ENCODE peak calls at places on chromosomes 6 and 20, in seven cellular contexts. H, R, F, G, K, N and I are unnamed samples.
A peak's percentile ranks its signal among the peaks of the same experiment; 100 is the strongest.

GRCh38 chr20:37381621-37382538 is 35.9 kb downstream of the SRC start:
- DNase-seq in H (peak; percentile 52), R (no peak), F (no peak), G (no peak), K (no peak), N (no peak), I (no peak)

GRCh38 chr6:17305219-17306001 is 24.2 kb downstream of the RBM24 start:
- DNase-seq in H (no peak), R (no peak), F (peak; percentile 45), G (no peak), K (no peak), N (peak; percentile 62), I (no peak)

GRCh38 chr6:99216959-99217358 is 132.5 kb downstream of the FAXC start:
- DNase-seq in H (no peak), R (no peak), F (no peak), G (peak; percentile 30), K (no peak), N (no peak), I (no peak)

GRCh38 chr6:114364295-114364694 is 21.5 kb upstream of the HS3ST5 start:
- DNase-seq in H (no peak), R (no peak), F (no peak), G (no peak), K (no peak), N (no peak), I (no peak)

GRCh38 chr6:106692112-106692822 is 62.9 kb downstream of the QRSL1 start:
- DNase-seq in H (no peak), R (no peak), F (peak; percentile 40), G (peak; percentile 91), K (no peak), N (peak; percentile 52), I (no peak)

GRCh38 chr6:128569737-128570438 is 49.5 kb upstream of the PTPRK start:
- DNase-seq in H (no peak), R (no peak), F (peak; percentile 78), G (no peak), K (no peak), N (peak; percentile 95), I (no peak)

GRCh38 chr20:43459022-43459942 is 1.6 kb downstream of the SRSF6 start:
- DNase-seq in H (no peak), R (no peak), F (peak; percentile 38), G (no peak), K (no peak), N (no peak), I (no peak)

GRCh38 chr20:41175201-41175651 is 37.9 kb downstream of the PLCG1 start:
- DNase-seq in H (no peak), R (no peak), F (no peak), G (no peak), K (no peak), N (no peak), I (no peak)

GRCh38 chr6:30781697-30782424 is 37.5 kb upstream of the IER3 start:
- DNase-seq in H (no peak), R (no peak), F (peak; percentile 100), G (peak; percentile 97), K (peak; percentile 93), N (peak; percentile 99), I (peak; percentile 85)

GRCh38 chr6:33206864-33207568 is 1.3 kb upstream of the RING1 start:
- DNase-seq in H (no peak), R (peak; percentile 23), F (no peak), G (no peak), K (no peak), N (peak; percentile 61), I (no peak)

GRCh38 chr20:23887856-23888255 is 8.3 kb upstream of the CST5 start:
- DNase-seq in H (no peak), R (no peak), F (no peak), G (no peak), K (no peak), N (no peak), I (no peak)

GRCh38 chr6:21082091-21082490 is 511.5 kb upstream of the SOX4 start:
- DNase-seq in H (no peak), R (no peak), F (no peak), G (no peak), K (no peak), N (no peak), I (no peak)

GRCh38 chr6:121504227-121504626 is 68.8 kb downstream of the GJA1 start:
- DNase-seq in H (no peak), R (no peak), F (peak; percentile 81), G (no peak), K (no peak), N (peak; percentile 84), I (no peak)

GRCh38 chr6:14695579-14695978 is 550.3 kb upstream of the JARID2 start:
- DNase-seq in H (no peak), R (no peak), F (no peak), G (no peak), K (no peak), N (no peak), I (no peak)

GRCh38 chr20:17657079-17657825 is 24.8 kb downstream of the RRBP1 start:
- DNase-seq in H (no peak), R (no peak), F (no peak), G (no peak), K (no peak), N (no peak), I (no peak)

GRCh38 chr6:115768469-115768868 is 292.2 kb downstream of the FRK start:
- DNase-seq in H (no peak), R (no peak), F (no peak), G (no peak), K (no peak), N (no peak), I (no peak)

GRCh38 chr6:10403385-10404106 is 11.3 kb downstream of the TFAP2A start:
- DNase-seq in H (no peak), R (no peak), F (peak; percentile 65), G (no peak), K (no peak), N (peak; percentile 69), I (no peak)

GRCh38 chr6:122956376-122956775 is 39.7 kb upstream of the CLVS2 start:
- DNase-seq in H (no peak), R (no peak), F (no peak), G (no peak), K (no peak), N (no peak), I (no peak)
- TF ChIP-seq CTCF in H (no peak), R (no peak), F (no peak), G (no peak), K (no peak), N (no peak), I (no peak)

DNA sequence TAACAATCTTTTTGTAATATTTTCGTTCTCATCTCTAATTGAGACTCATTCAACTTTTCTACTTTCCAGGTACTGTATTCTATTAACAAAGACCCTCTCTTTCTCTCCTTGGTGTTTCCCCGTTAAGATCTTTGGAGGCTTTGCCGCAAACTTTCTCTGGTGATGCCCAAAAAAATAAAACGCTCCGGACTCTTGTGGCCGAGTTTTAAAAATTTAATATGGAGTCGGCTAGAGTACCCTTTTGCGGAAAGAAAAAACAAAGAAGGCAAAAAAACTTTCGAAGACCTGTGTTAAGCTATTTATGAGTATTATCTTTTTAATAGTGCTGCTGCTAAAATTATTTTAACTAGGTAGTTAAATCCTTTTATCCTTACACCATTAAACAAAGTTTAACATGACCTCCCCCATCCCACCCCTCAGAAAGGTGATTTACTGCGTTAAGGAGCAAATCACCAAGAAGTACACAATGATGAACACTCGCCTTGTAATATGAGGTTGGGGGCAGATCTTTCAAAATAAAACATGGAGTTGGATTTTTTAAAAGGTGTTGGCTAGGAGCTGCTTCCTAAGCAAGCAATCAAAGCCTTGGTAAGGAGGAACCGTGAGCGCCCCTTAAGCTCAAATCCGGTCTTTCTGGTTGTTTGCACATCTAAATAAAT is 10.0 kb downstream of the SIM1 start:
- DNase-seq in H (no peak), R (no peak), F (no peak), G (no peak), K (no peak), N (no peak), I (no peak)
- TF ChIP-seq CTCF in H (no peak), R (no peak), F (no peak), G (no peak), K (no peak), N (no peak), I (no peak)

DNA sequence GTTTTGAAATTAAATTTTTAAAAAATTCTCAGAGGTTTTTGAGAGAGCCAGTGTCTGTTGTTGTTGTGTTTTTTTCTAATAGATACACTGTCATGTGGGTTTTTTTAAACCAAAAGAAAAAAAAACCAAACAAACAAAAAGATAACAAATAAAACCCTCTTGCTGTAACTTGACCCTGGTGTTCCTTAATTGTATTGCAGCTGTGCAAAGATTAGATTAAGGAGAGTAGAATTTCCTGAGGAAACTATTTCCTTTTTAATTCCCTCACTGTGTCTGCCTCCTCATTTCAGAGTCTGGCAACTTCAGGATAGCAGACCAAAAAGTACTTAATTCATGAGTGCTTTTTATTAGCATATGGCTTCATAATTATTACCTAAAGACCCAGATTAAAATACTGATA is 281.9 kb downstream of the EPM2A start:
- DNase-seq in H (no peak), R (no peak), F (peak; percentile 26), G (no peak), K (no peak), N (no peak), I (no peak)
- TF ChIP-seq CTCF in H (no peak), R (no peak), F (peak; percentile 45), G (no peak), K (no peak), N (peak; percentile 14), I (peak; percentile 72)

GRCh38 chr6:28988536-28989415 is 16.3 kb downstream of the ZNF311 start:
- DNase-seq in H (peak; percentile 53), R (peak; percentile 56), F (peak; percentile 72), G (peak; percentile 51), K (peak; percentile 47), N (peak; percentile 55), I (peak; percentile 51)
- TF ChIP-seq CTCF in H (no peak), R (peak; percentile 17), F (peak; percentile 45), G (no peak), K (peak; percentile 7), N (peak; percentile 38), I (peak; percentile 56)